ENCODE peak calls at places on chromosomes 3 and 15, in seven cellular contexts. L is BE2C; T is cardiac muscle cell; Y is pancreas; P is heart left ventricle; R is CD8-positive, alpha-beta T cell; M is IMR-90. Z is an unnamed sample. For H3K4me1, the result is how much of the 10 kb centered on the place peaks cover.

GRCh38 chr15:85329561-85330421 is 50.6 kb upstream of the AKAP13 start:
- DNase-seq in R (peak), Y (no peak), P (no peak), L (no peak), T (peak), M (peak), Z (no peak)

GRCh38 chr3:37864904-37865303 is 3.2 kb downstream of the CTDSPL start:
- DNase-seq in R (no peak), M (no peak), Y (no peak), T (no peak), L (no peak), P (no peak), Z (no peak)

GRCh38 chr3:48474619-48475018 is 28.1 kb downstream of the ATRIP start:
- DNase-seq in L (no peak), R (no peak), T (no peak), Y (no peak), M (no peak), P (no peak), Z (no peak)

GRCh38 chr3:33798418-33799201 is at the start of gene PDCD6IP:
- DNase-seq in M (peak), R (peak), Y (peak), L (peak), T (peak), P (peak), Z (peak)

GRCh38 chr15:81184188-81184587 is 12.5 kb upstream of the IL16 start:
- DNase-seq in R (no peak), Y (no peak), P (no peak), T (no peak), M (peak), L (no peak), Z (no peak)

GRCh38 chr15:74956648-74957300 is at the start of gene RPP25:
- DNase-seq in Y (peak), T (peak), R (peak), P (peak), M (peak), L (peak), Z (peak)

GRCh38 chr3:107988464-107989156 is 102.2 kb downstream of the CD47 start:
- DNase-seq in L (peak), T (peak), Y (no peak), M (peak), P (no peak), R (peak), Z (peak)

GRCh38 chr3:24137958-24138875 is 193.1 kb downstream of the NR1D2 start:
- DNase-seq in L (no peak), T (no peak), R (no peak), M (no peak), P (peak), Y (peak), Z (no peak)

GRCh38 chr3:87780808-87781207 is 278.0 kb downstream of the CGGBP1 start:
- DNase-seq in Y (no peak), T (no peak), P (no peak), L (no peak), R (no peak), M (no peak), Z (no peak)

GRCh38 chr15:99421172-99421656 is 144.6 kb upstream of the MEF2A start:
- DNase-seq in R (peak), M (peak), Y (no peak), P (no peak), L (no peak), T (peak), Z (no peak)

GRCh38 chr15:36782681-36783080 is 203.3 kb downstream of the CDIN1 start:
- DNase-seq in R (no peak), P (no peak), Y (no peak), M (no peak), T (no peak), L (no peak), Z (no peak)

GRCh38 chr3:42666577-42666998 is 13.1 kb downstream of the ZBTB47 start:
- DNase-seq in R (no peak), M (no peak), L (no peak), Y (no peak), P (peak), T (no peak), Z (peak)

GRCh38 chr3:51975857-51976549 is 1.1 kb downstream of the ABHD14A start:
- DNase-seq in P (peak), T (peak), L (peak), M (peak), Y (peak), R (no peak), Z (peak)

GRCh38 chr3:126024049-126024854 is 55.3 kb downstream of the ROPN1B start:
- DNase-seq in L (no peak), R (no peak), P (no peak), M (no peak), T (no peak), Y (no peak), Z (no peak)

GRCh38 chr3:126926684-126927404 is 56.1 kb upstream of the PLXNA1 start:
- DNase-seq in L (peak), M (peak), R (no peak), P (peak), T (peak), Y (peak), Z (peak)

GRCh38 chr3:37861540-37862051 is at the start of gene CTDSPL:
- DNase-seq in L (peak), Y (no peak), R (no peak), M (peak), T (peak), P (peak), Z (peak)

GRCh38 chr15:59685737-59686297 is 3.3 kb downstream of the BNIP2 start:
- DNase-seq in P (no peak), R (no peak), L (no peak), M (peak), T (peak), Y (no peak), Z (no peak)

GRCh38 chr15:67460521-67460920 is 60.4 kb upstream of the C15orf61 start:
- DNase-seq in T (no peak), M (no peak), L (no peak), R (no peak), P (no peak), Y (no peak), Z (no peak)

GRCh38 chr15:63203451-63204090 is 14.2 kb downstream of the RAB8B start:
- DNase-seq in R (peak), L (no peak), T (no peak), Y (no peak), M (peak), P (no peak), Z (no peak)

DNA sequence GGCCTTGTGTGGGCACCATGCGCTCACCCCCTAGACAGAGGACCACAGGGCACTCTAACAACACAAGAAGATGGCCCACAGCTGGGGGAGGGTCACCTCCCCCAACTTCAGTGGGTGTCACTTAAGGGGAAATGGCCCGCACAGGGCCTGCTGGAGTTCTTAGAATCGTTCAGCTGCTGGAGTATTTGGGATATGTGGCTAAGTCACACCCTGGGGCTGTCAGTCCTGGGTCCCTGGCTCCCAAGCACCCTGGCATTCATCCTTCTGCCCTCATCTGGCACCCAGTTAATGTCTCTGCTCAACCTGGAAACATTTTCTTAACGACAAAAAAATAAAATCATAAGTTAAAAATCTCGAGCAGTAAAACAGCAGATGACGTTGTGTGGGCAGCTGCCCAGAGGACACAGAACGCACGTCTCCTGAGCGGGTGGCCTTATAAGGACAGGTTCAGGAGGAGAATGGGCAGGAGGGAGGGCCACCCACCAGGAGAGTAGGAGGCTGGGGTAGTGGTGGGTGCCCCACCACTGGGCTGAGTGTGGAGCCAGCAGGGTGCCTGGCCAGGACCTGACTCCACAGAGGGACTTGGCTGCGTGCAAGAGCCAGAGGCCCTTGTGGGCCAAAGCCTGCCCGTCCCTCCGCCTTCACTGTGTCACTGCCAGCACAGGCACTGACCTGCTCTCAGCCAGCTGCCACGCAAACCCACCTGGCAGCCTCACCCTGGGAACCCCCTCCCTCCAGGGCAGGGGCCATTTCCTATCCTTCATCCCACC is 11.5 kb downstream of the KBTBD13 start:
- DNase-seq in T (no peak), Y (no peak), R (no peak), M (no peak), L (no peak), P (peak), Z (no peak)
- H3K4me1 ChIP-seq in T (under half), Y (under half), R (under half), M (under half), L (under half), P (half or more), Z (under half)

GRCh38 chr3:53171827-53172505 is 11.0 kb downstream of the PRKCD start:
- DNase-seq in P (no peak), L (no peak), T (no peak), Y (no peak), R (no peak), M (no peak), Z (no peak)

GRCh38 chr3:53169045-53169831 is 8.2 kb downstream of the PRKCD start:
- DNase-seq in L (peak), R (no peak), T (no peak), P (no peak), M (no peak), Y (no peak), Z (no peak)

GRCh38 chr3:53171109-53171453 is 10.1 kb downstream of the PRKCD start:
- DNase-seq in T (no peak), P (no peak), M (no peak), Y (no peak), L (no peak), R (no peak), Z (no peak)

GRCh38 chr3:53169832-53170324 is 8.9 kb downstream of the PRKCD start:
- DNase-seq in Y (no peak), M (no peak), R (no peak), L (no peak), P (no peak), T (no peak), Z (no peak)

DNA sequence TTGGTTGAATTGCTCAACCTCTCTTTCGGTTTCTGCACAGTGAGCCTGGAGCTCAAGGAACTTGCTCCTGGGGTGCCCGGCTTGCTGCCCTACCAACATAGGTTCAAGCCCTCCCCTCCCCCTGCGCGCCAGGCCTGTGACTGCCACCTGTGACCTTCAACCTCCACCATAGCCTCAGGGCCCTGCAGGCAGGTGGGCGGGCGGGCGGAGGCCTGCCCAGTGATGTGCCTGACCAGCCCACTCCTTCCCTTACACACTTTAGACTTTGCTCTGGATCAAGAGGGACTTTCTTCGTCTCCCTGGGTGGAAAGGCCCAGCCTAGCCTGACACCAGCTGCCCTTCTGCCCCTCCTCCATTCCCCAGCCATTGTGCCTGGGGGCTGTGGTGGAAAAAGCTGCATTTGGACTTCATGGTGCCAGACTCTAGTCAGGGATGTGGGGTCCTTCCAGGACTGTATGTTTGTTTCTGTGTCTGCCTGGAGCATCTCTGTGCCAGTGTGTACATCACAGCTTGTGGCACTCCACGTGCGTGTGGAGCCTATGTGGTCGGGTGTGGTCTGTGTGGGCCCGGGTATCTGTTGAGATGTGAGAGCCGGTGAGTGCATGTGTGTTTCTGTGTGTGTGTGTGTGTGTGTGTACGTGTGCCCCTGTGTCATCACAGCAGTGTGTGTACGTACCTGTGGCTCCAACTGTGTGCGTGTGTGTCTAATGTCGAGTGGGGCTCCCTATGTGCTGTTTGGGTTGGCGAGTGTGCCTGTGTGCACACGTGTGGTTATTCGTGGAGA is 9.5 kb downstream of the PRKCD start:
- DNase-seq in L (no peak), P (peak), Y (no peak), T (peak), M (no peak), R (no peak), Z (no peak)
- H3K4me3 ChIP-seq in L (no peak), P (no peak), Y (no peak), T (no peak), M (no peak), R (no peak), Z (no peak)

GRCh38 chr15:33344530-33344929 is 33.8 kb downstream of the RYR3 start:
- DNase-seq in P (no peak), M (no peak), L (no peak), T (no peak), R (no peak), Y (no peak), Z (no peak)

GRCh38 chr15:33344111-33344510 is 33.3 kb downstream of the RYR3 start:
- DNase-seq in P (no peak), T (no peak), L (no peak), Y (no peak), M (no peak), R (no peak), Z (no peak)

GRCh38 chr15:33341943-33342342 is 31.2 kb downstream of the RYR3 start:
- DNase-seq in P (no peak), L (no peak), M (no peak), T (no peak), R (no peak), Y (no peak), Z (no peak)

GRCh38 chr15:33343275-33343674 is 32.5 kb downstream of the RYR3 start:
- DNase-seq in T (no peak), P (no peak), M (no peak), R (no peak), L (no peak), Y (no peak), Z (no peak)
- H3K4me1 ChIP-seq in T (under half), P (under half), M (under half), R (under half), L (under half), Y (under half), Z (under half)

DNA sequence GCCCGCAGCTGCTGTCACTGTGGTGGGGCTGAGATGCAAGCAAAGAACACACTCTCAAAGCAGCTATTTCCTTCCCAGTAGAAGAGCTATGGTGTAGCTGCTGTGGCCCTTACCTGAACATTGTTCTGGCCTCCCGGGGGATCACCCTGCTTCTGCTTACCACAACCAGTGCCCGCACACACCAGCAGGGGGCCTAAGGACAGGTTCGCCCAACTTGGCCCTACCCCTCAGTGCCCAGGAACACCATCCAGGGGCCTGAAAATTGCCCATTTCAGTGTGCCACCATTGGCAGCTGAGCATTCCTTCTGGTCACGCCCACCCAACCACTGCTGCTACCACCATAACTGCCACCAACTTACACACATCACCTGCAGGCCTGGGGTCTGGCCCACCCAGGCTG is 113.0 kb downstream of the TP63 start:
- DNase-seq in Y (no peak), T (no peak), M (no peak), P (no peak), R (no peak), L (no peak), Z (no peak)
- H3K4me3 ChIP-seq in Y (no peak), T (no peak), M (no peak), P (no peak), R (no peak), L (no peak), Z (no peak)

GRCh38 chr3:196936288-196936687 is 6.0 kb downstream of the NCBP2 start:
- DNase-seq in T (no peak), M (no peak), L (no peak), R (no peak), Y (no peak), P (no peak), Z (no peak)

GRCh38 chr3:196927571-196928453 is 14.5 kb downstream of the NCBP2 start:
- DNase-seq in P (no peak), M (no peak), R (no peak), Y (no peak), T (no peak), L (no peak), Z (no peak)

GRCh38 chr3:196931828-196932587 is 10.3 kb downstream of the NCBP2 start:
- DNase-seq in P (no peak), R (no peak), L (no peak), T (no peak), Y (no peak), M (no peak), Z (no peak)

GRCh38 chr3:196932600-196932999 is 9.7 kb downstream of the NCBP2 start:
- DNase-seq in R (no peak), L (no peak), M (no peak), T (no peak), P (no peak), Y (no peak), Z (no peak)

DNA sequence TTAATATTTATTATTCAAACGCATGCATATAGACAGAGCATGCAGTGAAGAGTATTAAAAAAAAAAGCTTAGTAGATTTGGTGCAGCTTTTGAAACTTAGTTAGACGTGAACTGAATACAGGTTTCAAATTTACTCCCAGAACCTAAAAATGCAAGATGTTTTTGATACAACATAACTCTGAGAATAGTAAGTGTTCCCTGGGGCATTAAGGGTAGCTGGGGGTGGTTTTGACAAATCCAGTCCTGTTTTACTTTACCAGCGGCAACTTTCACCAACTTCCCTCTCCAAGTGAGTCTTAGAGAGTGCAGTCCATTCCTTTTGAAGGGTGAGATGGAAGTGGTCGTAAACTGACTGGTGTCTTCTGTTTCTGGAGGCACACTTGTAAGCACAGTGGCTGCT is 11.2 kb downstream of the NCBP2 start:
- DNase-seq in Y (no peak), T (no peak), P (no peak), R (no peak), L (no peak), M (no peak), Z (no peak)
- H3K4me1 ChIP-seq in Y (under half), T (under half), P (under half), R (under half), L (under half), M (under half), Z (under half)